ENCODE peak calls at places on chromosomes 4 and X, in five cellular contexts. L is CD8-positive, alpha-beta T cell; U is lower leg skin; I is GM12865; D is PC-3. X is an unnamed sample.

GRCh38 chr4:169243808-169244207 is 26.9 kb downstream of the SH3RF1 start:
- DNase-seq in L (no peak), I (no peak), D (no peak), U (no peak), X (no peak)

GRCh38 chr4:42478941-42479340 is 81.7 kb downstream of the SHISA3 start:
- DNase-seq in I (peak; percentile 2), L (no peak), D (peak; percentile 48), U (no peak), X (no peak)

GRCh38 chr4:1061372-1061700 is 49.9 kb downstream of the FGFRL1 start:
- DNase-seq in L (no peak), U (no peak), D (no peak), I (no peak), X (no peak)

GRCh38 chrX:30275498-30275897 is 28.6 kb downstream of the MAGEB1 start:
- DNase-seq in U (no peak), I (no peak), D (peak; percentile 43), L (no peak), X (no peak)

GRCh38 chr4:184313710-184314659 is 96.3 kb upstream of the ENPP6 start:
- DNase-seq in L (no peak), I (peak; percentile 97), U (no peak), D (no peak), X (peak; percentile 57)

GRCh38 chr4:124783847-124784246 is 71.3 kb upstream of the ANKRD50 start:
- DNase-seq in L (no peak), I (no peak), U (no peak), D (no peak), X (no peak)

GRCh38 chr4:25722964-25723363 is 67.3 kb downstream of the SLC34A2 start:
- DNase-seq in I (no peak), D (no peak), U (no peak), L (no peak), X (no peak)

GRCh38 chrX:68114573-68115199 is 318.6 kb downstream of the OPHN1 start:
- DNase-seq in I (no peak), D (peak; percentile 59), U (no peak), L (no peak), X (no peak)

GRCh38 chrX:103794117-103794516 is 17.5 kb downstream of the PLP1 start:
- DNase-seq in I (no peak), D (no peak), U (no peak), L (no peak), X (no peak)

GRCh38 chr4:24560770-24561415 is 23.5 kb downstream of the DHX15 start:
- DNase-seq in I (no peak), L (no peak), U (no peak), D (peak; percentile 15), X (no peak)

GRCh38 chr4:169109276-169109675 is 99.2 kb upstream of the CBR4 start:
- DNase-seq in I (no peak), L (no peak), U (no peak), D (no peak), X (no peak)

GRCh38 chrX:129661369-129661768 is 6.6 kb upstream of the APLN start:
- DNase-seq in D (peak; percentile 66), L (no peak), I (no peak), U (no peak), X (no peak)

GRCh38 chrX:9678215-9678980 is 87.2 kb downstream of the GPR143 start:
- DNase-seq in I (no peak), L (no peak), D (no peak), U (no peak), X (no peak)

GRCh38 chrX:143455045-143455444 is 62.2 kb downstream of the SPANXN3 start:
- DNase-seq in L (no peak), I (no peak), U (no peak), D (no peak), X (no peak)

GRCh38 chrX:94041881-94042280 is 367.9 kb downstream of the FAM133A start:
- DNase-seq in U (no peak), D (no peak), I (no peak), L (no peak), X (no peak)

GRCh38 chrX:23373129-23373804 is 38.6 kb downstream of the PTCHD1 start:
- DNase-seq in D (peak; percentile 58), I (no peak), L (no peak), U (no peak), X (no peak)

GRCh38 chr4:185735887-185736286 is 76.1 kb downstream of the SORBS2 start:
- DNase-seq in L (no peak), U (no peak), I (no peak), D (no peak), X (peak; percentile 75)

GRCh38 chrX:113920661-113921060 is 663.2 kb upstream of the HTR2C start:
- DNase-seq in L (no peak), D (no peak), I (peak; percentile 18), U (no peak), X (no peak)

GRCh38 chr4:141703497-141703896 is 67.1 kb downstream of the IL15 start:
- DNase-seq in U (no peak), I (no peak), D (no peak), L (no peak), X (no peak)

GRCh38 chrX:121902463-121902862 is 855.1 kb downstream of the GLUD2 start:
- DNase-seq in D (no peak), U (no peak), L (no peak), I (peak; percentile 14), X (no peak)

GRCh38 chr4:108270466-108271450 is 102.0 kb upstream of the LEF1 start:
- DNase-seq in I (peak; percentile 9), L (no peak), U (no peak), D (peak; percentile 27), X (no peak)

GRCh38 chr4:74659576-74660411 is 134.5 kb downstream of the BTC start:
- DNase-seq in U (no peak), D (peak; percentile 98), L (no peak), I (no peak), X (no peak)

DNA sequence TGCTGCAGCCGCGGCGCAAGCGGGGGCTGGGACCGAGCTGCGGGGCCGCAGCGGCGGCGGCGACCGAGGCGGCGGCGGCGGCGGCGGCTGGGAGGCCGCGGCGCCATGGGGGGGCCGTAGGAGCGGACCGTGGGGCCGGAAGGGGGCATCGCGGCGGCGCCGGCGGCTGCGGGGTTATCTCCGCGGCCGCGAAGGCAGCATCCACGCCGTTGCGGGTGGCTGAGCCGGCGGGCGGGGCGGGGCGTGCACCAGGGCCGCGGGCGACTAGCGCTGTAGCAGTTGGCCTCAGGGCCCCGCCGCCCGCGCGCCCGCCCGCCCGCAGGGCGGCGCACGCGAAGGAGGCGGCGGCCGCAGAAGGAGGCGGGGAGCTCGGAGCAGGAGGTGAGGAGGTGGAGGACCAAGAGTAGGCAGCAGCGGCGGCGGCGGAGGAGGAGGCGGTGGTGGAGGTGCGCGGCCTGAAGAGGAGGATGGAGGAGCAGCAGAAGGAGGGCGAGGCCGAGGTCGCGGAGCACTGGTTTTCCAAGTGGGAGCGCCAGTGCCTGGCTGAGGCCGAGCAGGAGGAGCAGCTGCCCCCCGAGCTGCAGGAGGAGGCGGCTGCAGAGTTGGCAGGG is 126.1 kb upstream of the CXorf66 start:
- DNase-seq in D (no peak), L (no peak), U (peak; percentile 83), I (no peak), X (peak; percentile 79)
- H3K4me3 ChIP-seq in D (no peak overlapping the region), L (no peak overlapping the region), U (no peak overlapping the region), I (no peak overlapping the region), X (peak overlapping the region; percentile 65)

DNA sequence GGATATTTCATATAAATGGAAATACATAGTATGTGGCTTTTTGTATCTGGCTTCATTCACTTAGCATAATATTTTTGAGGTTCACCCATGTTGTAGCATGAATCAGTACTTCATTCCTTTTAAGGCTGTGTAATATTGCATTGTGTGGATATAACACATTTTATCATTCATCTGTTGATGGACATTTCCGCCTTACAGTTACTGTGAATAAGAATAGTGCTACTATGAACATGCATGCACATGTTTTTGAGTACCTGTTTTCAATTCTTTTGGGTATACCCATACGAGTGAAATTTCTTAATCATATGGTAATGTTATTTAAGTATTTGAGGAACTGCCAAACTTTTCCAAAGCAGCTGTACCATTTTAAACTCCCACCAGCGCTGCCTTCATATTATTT is 539.6 kb upstream of the DIPK2B start:
- DNase-seq in I (no peak), U (no peak), L (no peak), D (no peak), X (no peak)
- H3K4me3 ChIP-seq in I (no peak overlapping the region), U (no peak overlapping the region), L (no peak overlapping the region), D (no peak overlapping the region), X (no peak overlapping the region)

GRCh38 chrX:27679281-27679680 is 89.1 kb downstream of the DCAF8L2 start:
- DNase-seq in U (no peak), I (no peak), D (peak; percentile 22), L (no peak), X (no peak)

GRCh38 chrX:27675493-27675892 is 85.3 kb downstream of the DCAF8L2 start:
- DNase-seq in I (no peak), L (no peak), D (peak; percentile 70), U (no peak), X (no peak)

DNA sequence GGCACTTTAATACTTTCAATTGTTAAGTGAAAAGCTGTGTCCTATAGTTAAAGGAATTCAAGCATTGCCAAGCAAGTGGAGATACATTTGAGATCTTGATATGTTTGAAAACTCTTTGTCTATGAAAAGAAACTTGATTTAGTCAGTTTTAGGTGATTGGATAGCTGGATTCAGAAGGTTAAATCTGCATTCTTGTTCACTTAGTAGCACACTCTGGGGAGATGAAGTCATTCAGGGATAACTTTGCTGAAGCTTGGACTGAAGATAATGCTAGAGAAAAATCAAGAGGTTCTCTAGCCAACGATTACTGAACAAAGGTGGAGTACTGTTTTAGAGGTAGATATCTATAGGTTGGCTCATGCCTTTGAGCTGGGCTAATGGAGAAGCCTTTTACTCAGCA is 90.6 kb downstream of the DCAF8L2 start:
- DNase-seq in U (no peak), D (peak; percentile 3), I (no peak), L (no peak), X (no peak)
- H3K4me3 ChIP-seq in U (no peak overlapping the region), D (no peak overlapping the region), I (no peak overlapping the region), L (no peak overlapping the region), X (no peak overlapping the region)

GRCh38 chr4:5364406-5364805 is 313.1 kb downstream of the STK32B start:
- DNase-seq in I (no peak), D (no peak), U (no peak), L (no peak), X (no peak)
- H3K4me3 ChIP-seq in I (no peak overlapping the region), D (no peak overlapping the region), U (no peak overlapping the region), L (no peak overlapping the region), X (no peak overlapping the region)

GRCh38 chrX:3697701-3698279 is 15.7 kb downstream of the PRKX start:
- DNase-seq in L (no peak), D (no peak), I (peak; percentile 29), U (no peak), X (peak; percentile 55)

GRCh38 chrX:3699841-3700381 is 13.5 kb downstream of the PRKX start:
- DNase-seq in I (peak; percentile 35), L (no peak), D (no peak), U (no peak), X (no peak)

GRCh38 chrX:3697220-3697684 is 16.2 kb downstream of the PRKX start:
- DNase-seq in D (no peak), L (no peak), I (no peak), U (no peak), X (no peak)
- H3K4me3 ChIP-seq in D (no peak overlapping the region), L (no peak overlapping the region), I (no peak overlapping the region), U (no peak overlapping the region), X (no peak overlapping the region)